ENCODE peak calls at places on chromosomes 3 and 15, in six cellular contexts. One of them, this sample, is unnamed.
A peak's percentile ranks its signal among the peaks of the same experiment; 100 is the strongest.

GRCh38 chr15:27241942-27242341 is 271.0 kb downstream of the GABRG3 start:
- DNase-seq in mesenchymal stem cell: no peak
- DNase-seq in pancreas: no peak
- DNase-seq in endothelial cell of umbilical vein: no peak
- DNase-seq in heart left ventricle: no peak
- DNase-seq in psoas muscle: no peak
- DNase-seq in this sample: no peak

GRCh38 chr15:64045774-64046346 is 425 bp downstream of the DAPK2 start:
- DNase-seq in heart left ventricle: peak; percentile 57
- DNase-seq in pancreas: peak; percentile 85
- DNase-seq in psoas muscle: peak; percentile 37
- DNase-seq in endothelial cell of umbilical vein: no peak
- DNase-seq in mesenchymal stem cell: no peak
- DNase-seq in this sample: no peak

GRCh38 chr3:43023066-43023465 is 44.0 kb downstream of the GASK1A start:
- DNase-seq in mesenchymal stem cell: no peak
- DNase-seq in pancreas: no peak
- DNase-seq in psoas muscle: no peak
- DNase-seq in heart left ventricle: no peak
- DNase-seq in endothelial cell of umbilical vein: no peak
- DNase-seq in this sample: no peak

GRCh38 chr15:90529369-90530249 is at the start of gene CRTC3:
- DNase-seq in psoas muscle: peak; percentile 60
- DNase-seq in endothelial cell of umbilical vein: peak; percentile 49
- DNase-seq in heart left ventricle: peak; percentile 69
- DNase-seq in mesenchymal stem cell: peak; percentile 64
- DNase-seq in pancreas: peak; percentile 78
- DNase-seq in this sample: peak; percentile 49

GRCh38 chr3:1252061-1252430 is 159.2 kb downstream of the CNTN6 start:
- DNase-seq in pancreas: no peak
- DNase-seq in endothelial cell of umbilical vein: no peak
- DNase-seq in heart left ventricle: no peak
- DNase-seq in psoas muscle: no peak
- DNase-seq in mesenchymal stem cell: no peak
- DNase-seq in this sample: no peak

GRCh38 chr3:115876860-115877646 is 253.7 kb downstream of the GAP43 start:
- DNase-seq in pancreas: no peak
- DNase-seq in endothelial cell of umbilical vein: peak; percentile 8
- DNase-seq in psoas muscle: no peak
- DNase-seq in heart left ventricle: no peak
- DNase-seq in mesenchymal stem cell: no peak
- DNase-seq in this sample: no peak

GRCh38 chr3:16665282-16665741 is 60.1 kb upstream of the DAZL start:
- DNase-seq in psoas muscle: no peak
- DNase-seq in endothelial cell of umbilical vein: no peak
- DNase-seq in heart left ventricle: no peak
- DNase-seq in mesenchymal stem cell: peak; percentile 10
- DNase-seq in pancreas: no peak
- DNase-seq in this sample: no peak

GRCh38 chr3:129057249-129057648 is 3.3 kb upstream of the GP9 start:
- DNase-seq in pancreas: no peak
- DNase-seq in endothelial cell of umbilical vein: no peak
- DNase-seq in mesenchymal stem cell: no peak
- DNase-seq in psoas muscle: no peak
- DNase-seq in heart left ventricle: no peak
- DNase-seq in this sample: no peak

GRCh38 chr3:29697989-29698388 is 417.1 kb downstream of the RBMS3 start:
- DNase-seq in pancreas: no peak
- DNase-seq in endothelial cell of umbilical vein: no peak
- DNase-seq in psoas muscle: no peak
- DNase-seq in heart left ventricle: no peak
- DNase-seq in mesenchymal stem cell: peak; percentile 63
- DNase-seq in this sample: no peak

GRCh38 chr3:120470870-120471269 is 20.1 kb upstream of the FSTL1 start:
- DNase-seq in mesenchymal stem cell: no peak
- DNase-seq in psoas muscle: no peak
- DNase-seq in pancreas: no peak
- DNase-seq in heart left ventricle: peak; percentile 56
- DNase-seq in endothelial cell of umbilical vein: no peak
- DNase-seq in this sample: no peak

GRCh38 chr3:195405646-195406045 is 37.2 kb downstream of the ACAP2 start:
- DNase-seq in mesenchymal stem cell: no peak
- DNase-seq in pancreas: no peak
- DNase-seq in endothelial cell of umbilical vein: peak; percentile 49
- DNase-seq in heart left ventricle: no peak
- DNase-seq in psoas muscle: no peak
- DNase-seq in this sample: no peak

GRCh38 chr3:11434017-11434526 is 161.9 kb downstream of the ATG7 start:
- DNase-seq in pancreas: no peak
- DNase-seq in endothelial cell of umbilical vein: peak; percentile 34
- DNase-seq in psoas muscle: peak; percentile 51
- DNase-seq in heart left ventricle: peak; percentile 63
- DNase-seq in mesenchymal stem cell: peak; percentile 67
- DNase-seq in this sample: peak; percentile 56

GRCh38 chr15:92323480-92323879 is 70.2 kb upstream of the ST8SIA2 start:
- DNase-seq in mesenchymal stem cell: no peak
- DNase-seq in pancreas: no peak
- DNase-seq in psoas muscle: no peak
- DNase-seq in heart left ventricle: no peak
- DNase-seq in endothelial cell of umbilical vein: no peak
- DNase-seq in this sample: no peak

GRCh38 chr15:92327033-92327432 is 66.6 kb upstream of the ST8SIA2 start:
- DNase-seq in heart left ventricle: no peak
- DNase-seq in endothelial cell of umbilical vein: no peak
- DNase-seq in mesenchymal stem cell: no peak
- DNase-seq in pancreas: no peak
- DNase-seq in psoas muscle: no peak
- DNase-seq in this sample: no peak

GRCh38 chr15:92328207-92328606 is 65.5 kb upstream of the ST8SIA2 start:
- DNase-seq in endothelial cell of umbilical vein: no peak
- DNase-seq in pancreas: no peak
- DNase-seq in mesenchymal stem cell: no peak
- DNase-seq in psoas muscle: no peak
- DNase-seq in heart left ventricle: no peak
- DNase-seq in this sample: no peak

GRCh38 chr15:92324036-92324963 is 69.4 kb upstream of the ST8SIA2 start:
- DNase-seq in heart left ventricle: peak; percentile 38
- DNase-seq in endothelial cell of umbilical vein: no peak
- DNase-seq in psoas muscle: no peak
- DNase-seq in mesenchymal stem cell: no peak
- DNase-seq in pancreas: no peak
- DNase-seq in this sample: no peak

DNA sequence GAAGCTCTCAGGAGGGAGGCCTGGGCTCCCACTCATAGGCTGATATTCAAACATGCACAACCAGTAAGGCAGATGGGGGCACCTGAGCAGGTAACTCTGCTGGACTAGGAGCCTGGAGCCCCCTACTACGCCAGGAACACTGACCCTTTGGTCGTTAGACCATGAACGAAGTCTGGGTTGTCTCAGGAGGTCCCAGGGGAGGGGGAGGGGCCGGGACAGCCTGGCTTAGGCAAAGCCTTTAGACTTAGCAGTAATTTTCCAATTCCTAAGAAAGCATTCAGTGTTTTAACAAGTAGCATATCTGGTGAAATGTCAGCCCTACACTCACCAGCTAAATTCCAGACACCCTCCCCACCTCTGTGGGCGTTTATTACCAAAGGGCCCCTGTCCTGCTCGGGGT is 67.4 kb upstream of the ST8SIA2 start:
- DNase-seq in mesenchymal stem cell: no peak
- DNase-seq in heart left ventricle: peak; percentile 38
- DNase-seq in endothelial cell of umbilical vein: no peak
- DNase-seq in pancreas: no peak
- DNase-seq in psoas muscle: no peak
- DNase-seq in this sample: no peak
- H3K27ac ChIP-seq in mesenchymal stem cell: no peak overlapping the region
- H3K27ac ChIP-seq in heart left ventricle: no peak overlapping the region
- H3K27ac ChIP-seq in endothelial cell of umbilical vein: no peak overlapping the region
- H3K27ac ChIP-seq in pancreas: no peak overlapping the region
- H3K27ac ChIP-seq in psoas muscle: no peak overlapping the region
- H3K27ac ChIP-seq in this sample: no peak overlapping the region

DNA sequence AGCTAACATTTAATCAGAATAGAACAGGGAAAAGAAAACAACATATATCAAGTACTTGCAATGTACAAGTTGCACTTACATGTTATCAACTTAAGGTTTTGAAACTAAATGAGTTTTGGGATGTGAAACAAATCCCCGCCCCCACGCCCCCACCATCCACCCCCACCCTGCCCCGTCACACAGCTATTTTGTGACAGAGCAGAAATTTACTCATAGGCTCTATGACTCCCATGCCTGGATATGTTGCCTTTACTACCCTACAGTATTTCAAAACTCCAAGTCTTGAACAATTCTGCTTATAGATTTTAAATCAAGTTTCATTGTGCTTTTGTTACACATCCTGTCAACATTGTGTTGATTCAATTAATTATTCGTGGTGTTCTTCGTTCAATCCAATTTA is 18.1 kb upstream of the IL1RAP start:
- DNase-seq in pancreas: no peak
- DNase-seq in psoas muscle: no peak
- DNase-seq in mesenchymal stem cell: no peak
- DNase-seq in endothelial cell of umbilical vein: no peak
- DNase-seq in heart left ventricle: no peak
- DNase-seq in this sample: no peak
- H3K27ac ChIP-seq in pancreas: no peak overlapping the region
- H3K27ac ChIP-seq in psoas muscle: no peak overlapping the region
- H3K27ac ChIP-seq in mesenchymal stem cell: no peak overlapping the region
- H3K27ac ChIP-seq in endothelial cell of umbilical vein: no peak overlapping the region
- H3K27ac ChIP-seq in heart left ventricle: peak overlapping the region; percentile 37
- H3K27ac ChIP-seq in this sample: no peak overlapping the region

GRCh38 chr15:77066961-77067690 is 3.8 kb downstream of the TSPAN3 start:
- DNase-seq in heart left ventricle: no peak
- DNase-seq in endothelial cell of umbilical vein: peak; percentile 84
- DNase-seq in psoas muscle: no peak
- DNase-seq in pancreas: no peak
- DNase-seq in mesenchymal stem cell: peak; percentile 39
- DNase-seq in this sample: no peak
- H3K27ac ChIP-seq in heart left ventricle: no peak overlapping the region
- H3K27ac ChIP-seq in endothelial cell of umbilical vein: peak overlapping the region; percentile 51
- H3K27ac ChIP-seq in psoas muscle: peak overlapping the region; percentile 84
- H3K27ac ChIP-seq in pancreas: peak overlapping the region; percentile 44
- H3K27ac ChIP-seq in mesenchymal stem cell: no peak overlapping the region
- H3K27ac ChIP-seq in this sample: no peak overlapping the region

DNA sequence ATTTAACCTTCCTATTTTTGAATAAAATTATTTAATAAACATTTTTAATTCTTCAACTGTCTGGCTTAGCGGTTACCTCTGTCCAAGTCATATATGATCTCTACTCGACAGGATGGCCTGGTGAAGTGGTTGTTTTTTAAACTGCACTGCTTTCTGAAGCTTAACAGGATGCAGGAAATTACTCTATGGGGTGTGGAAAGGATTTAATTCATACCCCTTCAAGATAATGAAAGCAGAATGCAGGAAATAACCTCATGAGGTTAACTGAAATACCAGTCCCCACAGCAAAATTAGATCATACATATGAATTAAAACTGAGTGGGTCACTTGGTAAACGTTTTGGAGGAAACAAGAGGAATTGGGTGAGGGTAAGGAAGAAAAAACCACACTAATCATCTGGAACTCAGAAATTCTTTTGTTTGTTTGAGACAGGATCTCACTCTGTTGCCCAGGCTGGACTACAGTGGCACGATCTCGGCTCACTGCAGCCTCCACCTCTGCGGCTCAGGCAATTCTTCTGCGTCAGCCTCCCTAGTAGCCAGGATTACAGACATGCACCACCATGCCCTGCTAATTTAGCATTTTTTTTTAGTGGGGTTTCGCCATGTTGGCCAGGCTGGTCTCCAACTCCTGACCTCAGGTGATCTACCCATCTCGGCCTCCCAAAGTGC is 50.1 kb downstream of the LYSMD4 start:
- DNase-seq in mesenchymal stem cell: peak; percentile 45
- DNase-seq in psoas muscle: no peak
- DNase-seq in endothelial cell of umbilical vein: peak; percentile 93
- DNase-seq in heart left ventricle: no peak
- DNase-seq in pancreas: no peak
- DNase-seq in this sample: no peak
- H3K27ac ChIP-seq in mesenchymal stem cell: peak overlapping the region; percentile 82
- H3K27ac ChIP-seq in psoas muscle: peak overlapping the region; percentile 62
- H3K27ac ChIP-seq in endothelial cell of umbilical vein: peak overlapping the region; percentile 95
- H3K27ac ChIP-seq in heart left ventricle: peak overlapping the region; percentile 79
- H3K27ac ChIP-seq in pancreas: no peak overlapping the region
- H3K27ac ChIP-seq in this sample: no peak overlapping the region

DNA sequence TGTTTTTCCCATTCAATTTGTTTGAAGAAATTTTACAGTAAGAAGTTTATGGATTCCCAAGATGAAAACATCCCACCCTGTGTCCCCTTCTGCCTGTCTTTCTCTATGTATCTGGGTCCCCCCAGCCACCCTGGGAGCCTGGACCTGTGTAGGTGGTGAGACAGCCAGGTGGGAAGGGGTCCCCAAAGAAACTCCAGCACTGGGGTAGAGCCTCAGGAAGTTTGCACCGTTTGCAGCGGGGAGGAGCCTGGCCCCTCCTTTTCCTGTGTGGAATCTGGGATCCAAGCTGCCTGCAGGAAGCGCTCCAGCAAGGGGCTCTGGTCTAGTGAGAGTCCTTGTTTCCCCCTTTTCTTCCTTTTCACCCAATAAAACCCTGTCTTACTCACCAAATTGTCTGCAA is 49.4 kb upstream of the ITGA11 start:
- DNase-seq in pancreas: no peak
- DNase-seq in endothelial cell of umbilical vein: no peak
- DNase-seq in psoas muscle: no peak
- DNase-seq in mesenchymal stem cell: no peak
- DNase-seq in heart left ventricle: no peak
- DNase-seq in this sample: no peak
- H3K27ac ChIP-seq in pancreas: no peak overlapping the region
- H3K27ac ChIP-seq in endothelial cell of umbilical vein: no peak overlapping the region
- H3K27ac ChIP-seq in psoas muscle: no peak overlapping the region
- H3K27ac ChIP-seq in mesenchymal stem cell: no peak overlapping the region
- H3K27ac ChIP-seq in heart left ventricle: no peak overlapping the region
- H3K27ac ChIP-seq in this sample: no peak overlapping the region

DNA sequence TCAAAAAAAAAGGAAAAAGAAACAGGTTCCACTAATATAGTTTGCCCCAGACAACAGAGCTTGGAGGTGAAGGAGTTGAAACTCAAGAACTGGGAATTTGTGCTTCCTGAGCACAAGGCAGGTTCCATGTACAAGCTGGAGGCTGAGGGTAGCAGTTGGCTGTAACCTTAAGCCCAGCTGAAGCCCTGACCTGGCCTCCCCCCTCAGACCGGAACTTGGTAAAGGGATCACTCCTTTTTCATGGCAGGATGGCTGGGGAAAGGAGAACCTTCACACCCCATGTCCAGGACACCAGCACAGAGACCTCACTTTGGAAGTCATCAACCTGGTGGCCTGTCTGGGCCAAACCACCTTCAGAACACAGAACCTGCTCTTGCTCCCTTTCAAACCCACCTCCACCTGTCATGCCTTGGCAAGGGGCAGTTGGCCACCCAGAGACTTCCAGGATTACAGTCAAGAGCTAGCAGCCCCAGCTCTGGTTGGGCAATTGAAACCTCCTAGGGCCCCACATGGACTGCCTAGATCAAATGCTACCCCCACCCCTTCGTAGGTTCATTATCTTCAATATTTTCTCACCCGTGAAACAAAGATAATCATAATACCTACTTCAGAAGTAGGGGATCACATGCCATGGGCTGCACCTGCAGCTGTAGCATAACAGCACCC is 3.5 kb downstream of the RPL29 start:
- DNase-seq in mesenchymal stem cell: no peak
- DNase-seq in psoas muscle: no peak
- DNase-seq in pancreas: no peak
- DNase-seq in endothelial cell of umbilical vein: no peak
- DNase-seq in heart left ventricle: no peak
- DNase-seq in this sample: no peak
- H3K27ac ChIP-seq in mesenchymal stem cell: peak overlapping the region; percentile 15
- H3K27ac ChIP-seq in psoas muscle: peak overlapping the region; percentile 36
- H3K27ac ChIP-seq in pancreas: no peak overlapping the region
- H3K27ac ChIP-seq in endothelial cell of umbilical vein: no peak overlapping the region
- H3K27ac ChIP-seq in heart left ventricle: no peak overlapping the region
- H3K27ac ChIP-seq in this sample: no peak overlapping the region

This sample was measured in caudate nucleus.